ENCODE peak calls at places on chromosome 1, in six cellular contexts. L is testis; C is psoas muscle; J is fibroblast of lung; R is sigmoid colon; E is CD8-positive, alpha-beta T cell. T is an unnamed sample.

GRCh38 chr1:162003825-162004205 is 19.9 kb downstream of the OLFML2B start:
- DNase-seq in L (no peak), C (peak; percentile 68), J (peak; percentile 94), R (no peak), E (no peak), T (no peak)

GRCh38 chr1:223183268-223183862 is 40.3 kb upstream of the TLR5 start:
- DNase-seq in L (no peak), C (no peak), J (no peak), R (no peak), E (no peak), T (no peak)

GRCh38 chr1:178093958-178094751 is at the start of gene RASAL2:
- DNase-seq in L (peak; percentile 66), C (peak; percentile 87), J (peak; percentile 61), R (peak; percentile 81), E (no peak), T (peak; percentile 88)

GRCh38 chr1:61616830-61617229 is 108.1 kb downstream of the TM2D1 start:
- DNase-seq in L (no peak), C (no peak), J (no peak), R (no peak), E (no peak), T (no peak)

GRCh38 chr1:8198522-8198921 is 119.4 kb upstream of the SLC45A1 start:
- DNase-seq in L (no peak), C (no peak), J (no peak), R (no peak), E (no peak), T (no peak)

GRCh38 chr1:39822146-39822545 is 33.5 kb upstream of the BMP8B start:
- DNase-seq in L (no peak), C (no peak), J (peak; percentile 26), R (no peak), E (no peak), T (no peak)

GRCh38 chr1:23979387-23980005 is 631 bp downstream of the SRSF10 start:
- DNase-seq in L (no peak), C (no peak), J (no peak), R (no peak), E (no peak), T (no peak)

GRCh38 chr1:248851390-248851789 is 7.5 kb downstream of the ZNF692 start:
- DNase-seq in L (no peak), C (no peak), J (no peak), R (no peak), E (no peak), T (no peak)

GRCh38 chr1:70504821-70505193 is 93.7 kb downstream of the CTH start:
- DNase-seq in L (no peak), C (no peak), J (peak; percentile 71), R (peak; percentile 86), E (no peak), T (peak; percentile 77)

GRCh38 chr1:186093437-186093836 is 281.6 kb downstream of the TPR start:
- DNase-seq in L (no peak), C (no peak), J (peak; percentile 44), R (no peak), E (no peak), T (peak; percentile 58)

GRCh38 chr1:201648911-201649775 is 110.2 kb downstream of the NAV1 start:
- DNase-seq in L (peak; percentile 45), C (no peak), J (peak; percentile 36), R (peak; percentile 72), E (no peak), T (peak; percentile 27)

GRCh38 chr1:177569476-177569875 is 398.7 kb downstream of the BRINP2 start:
- DNase-seq in L (no peak), C (no peak), J (peak; percentile 76), R (no peak), E (no peak), T (no peak)

GRCh38 chr1:29105822-29106221 is 17.9 kb downstream of the TMEM200B start:
- DNase-seq in L (no peak), C (no peak), J (no peak), R (no peak), E (no peak), T (no peak)

GRCh38 chr1:34235594-34235993 is 58.9 kb downstream of the C1orf94 start:
- DNase-seq in L (peak; percentile 43), C (no peak), J (no peak), R (no peak), E (no peak), T (no peak)

GRCh38 chr1:204268101-204268500 is 54.3 kb upstream of the GOLT1A start:
- DNase-seq in L (no peak), C (no peak), J (no peak), R (no peak), E (no peak), T (no peak)

GRCh38 chr1:208038303-208038702 is 127.4 kb upstream of the CD34 start:
- DNase-seq in L (no peak), C (no peak), J (no peak), R (no peak), E (no peak), T (no peak)

GRCh38 chr1:225944951-225945350 is 3.9 kb upstream of the LEFTY2 start:
- DNase-seq in L (no peak), C (no peak), J (no peak), R (no peak), E (no peak), T (no peak)

GRCh38 chr1:247812637-247813036 is 11.3 kb downstream of the OR14A16 start:
- DNase-seq in L (no peak), C (no peak), J (no peak), R (no peak), E (no peak), T (no peak)

GRCh38 chr1:242468749-242469148 is 55.7 kb downstream of the PLD5 start:
- DNase-seq in L (no peak), C (no peak), J (no peak), R (no peak), E (no peak), T (no peak)

GRCh38 chr1:180909005-180909414 is 3.7 kb upstream of the KIAA1614 start:
- DNase-seq in L (no peak), C (no peak), J (no peak), R (no peak), E (no peak), T (no peak)

GRCh38 chr1:30733520-30733919 is 10.1 kb upstream of the MATN1 start:
- DNase-seq in L (no peak), C (no peak), J (peak; percentile 24), R (no peak), E (no peak), T (no peak)

GRCh38 chr1:41102653-41103052 is 81.1 kb upstream of the SLFNL1 start:
- DNase-seq in L (no peak), C (no peak), J (no peak), R (no peak), E (no peak), T (no peak)

GRCh38 chr1:23423415-23424170 is 955 bp downstream of the TCEA3 start:
- DNase-seq in L (no peak), C (peak; percentile 90), J (no peak), R (no peak), E (no peak), T (no peak)

GRCh38 chr1:202281316-202282016 is 60.3 kb downstream of the UBE2T start:
- DNase-seq in L (no peak), C (no peak), J (peak; percentile 91), R (no peak), E (no peak), T (peak; percentile 90)

GRCh38 chr1:18526436-18527275 is 45.9 kb downstream of the KLHDC7A start:
- DNase-seq in L (no peak), C (no peak), J (no peak), R (no peak), E (no peak), T (no peak)

GRCh38 chr1:1630965-1631792 is 794 bp upstream of the MMP23B start:
- DNase-seq in L (peak; percentile 64), C (peak; percentile 88), J (peak; percentile 36), R (peak; percentile 89), E (no peak), T (peak; percentile 15)

GRCh38 chr1:44964396-44964795 is 22.0 kb downstream of the EIF2B3 start:
- DNase-seq in L (no peak), C (no peak), J (no peak), R (no peak), E (no peak), T (no peak)

GRCh38 chr1:119372493-119373086 is 4.0 kb downstream of the HAO2 start:
- DNase-seq in L (peak; percentile 77), C (no peak), J (peak; percentile 24), R (no peak), E (no peak), T (peak; percentile 76)

GRCh38 chr1:202662081-202662480 is 48.2 kb downstream of the SYT2 start:
- DNase-seq in L (no peak), C (no peak), J (no peak), R (no peak), E (no peak), T (no peak)

GRCh38 chr1:193566735-193567134 is 380.3 kb upstream of the B3GALT2 start:
- DNase-seq in L (no peak), C (no peak), J (no peak), R (no peak), E (no peak), T (no peak)

GRCh38 chr1:48677306-48678287 is 99.1 kb downstream of the BEND5 start:
- DNase-seq in L (peak; percentile 87), C (peak; percentile 79), J (peak; percentile 48), R (peak; percentile 79), E (no peak), T (peak; percentile 72)

GRCh38 chr1:201493757-201494617 is 12.9 kb downstream of the CSRP1 start:
- DNase-seq in L (peak; percentile 80), C (no peak), J (peak; percentile 83), R (peak; percentile 85), E (no peak), T (peak; percentile 75)

GRCh38 chr1:104392552-104392951 is 642.9 kb downstream of the AMY1C start:
- DNase-seq in L (no peak), C (no peak), J (no peak), R (no peak), E (no peak), T (no peak)

GRCh38 chr1:104387716-104388508 is 638.2 kb downstream of the AMY1C start:
- DNase-seq in L (no peak), C (no peak), J (no peak), R (no peak), E (no peak), T (no peak)
- H3K27ac ChIP-seq in L (no peak overlapping the region), C (no peak overlapping the region), J (no peak overlapping the region), R (no peak overlapping the region), E (no peak overlapping the region), T (no peak overlapping the region)

GRCh38 chr1:112836642-112837041 is 119.4 kb downstream of the SLC16A1 start:
- DNase-seq in L (no peak), C (no peak), J (no peak), R (no peak), E (no peak), T (no peak)
- H3K27ac ChIP-seq in L (no peak overlapping the region), C (no peak overlapping the region), J (no peak overlapping the region), R (no peak overlapping the region), E (no peak overlapping the region), T (peak overlapping the region; percentile 86)

GRCh38 chr1:173887627-173888026 is 19.4 kb downstream of the ZBTB37 start:
- DNase-seq in L (no peak), C (no peak), J (no peak), R (no peak), E (no peak), T (no peak)
- H3K27ac ChIP-seq in L (no peak overlapping the region), C (no peak overlapping the region), J (no peak overlapping the region), R (no peak overlapping the region), E (no peak overlapping the region), T (no peak overlapping the region)

GRCh38 chr1:145425436-145426029 is at the start of gene NBPF20:
- DNase-seq in L (peak; percentile 88), C (peak; percentile 87), J (peak; percentile 53), R (peak; percentile 87), E (peak; percentile 70), T (peak; percentile 93)
- H3K27ac ChIP-seq in L (peak within 1 kb of the TSS; percentile 3), C (peak within 1 kb of the TSS; percentile 46), J (peak within 1 kb of the TSS; percentile 51), R (peak within 1 kb of the TSS; percentile 67), E (peak within 1 kb of the TSS; percentile 20), T (no peak within 1 kb of the TSS)

GRCh38 chr1:206471415-206471801 is 1.1 kb downstream of the IKBKE start:
- DNase-seq in L (no peak), C (no peak), J (no peak), R (no peak), E (no peak), T (no peak)
- H3K27ac ChIP-seq in L (no peak overlapping the region), C (no peak overlapping the region), J (no peak overlapping the region), R (no peak overlapping the region), E (peak overlapping the region; percentile 53), T (peak overlapping the region; percentile 24)